ENCODE peak calls at places on chromosomes 6 and 20, in eight cellular contexts. One of them, this sample, is unnamed. For H3K36me3, the result is how much of the 10 kb centered on the place peaks cover.

GRCh38 chr6:170251776-170252571 is 38.9 kb downstream of the DLL1 start:
- DNase-seq in PC-9: no peak
- DNase-seq in endothelial cell of umbilical vein: no peak
- DNase-seq in IMR-90: no peak
- DNase-seq in prostate gland: no peak
- DNase-seq in left lung: no peak
- DNase-seq in heart left ventricle: no peak
- DNase-seq in adrenal gland: no peak
- DNase-seq in this sample: no peak

GRCh38 chr20:12949429-12949980 is 59.3 kb upstream of the SPTLC3 start:
- DNase-seq in adrenal gland: no peak
- DNase-seq in left lung: no peak
- DNase-seq in PC-9: no peak
- DNase-seq in prostate gland: no peak
- DNase-seq in heart left ventricle: no peak
- DNase-seq in endothelial cell of umbilical vein: no peak
- DNase-seq in IMR-90: peak
- DNase-seq in this sample: no peak

GRCh38 chr6:165768961-165769360 is 105.9 kb upstream of the PDE10A start:
- DNase-seq in left lung: no peak
- DNase-seq in heart left ventricle: no peak
- DNase-seq in PC-9: no peak
- DNase-seq in endothelial cell of umbilical vein: no peak
- DNase-seq in prostate gland: no peak
- DNase-seq in IMR-90: no peak
- DNase-seq in adrenal gland: no peak
- DNase-seq in this sample: no peak

GRCh38 chr20:62576815-62577214 is 65.5 kb upstream of the SLCO4A1 start:
- DNase-seq in heart left ventricle: no peak
- DNase-seq in IMR-90: peak
- DNase-seq in endothelial cell of umbilical vein: peak
- DNase-seq in prostate gland: no peak
- DNase-seq in left lung: no peak
- DNase-seq in PC-9: no peak
- DNase-seq in adrenal gland: peak
- DNase-seq in this sample: no peak

GRCh38 chr6:20604159-20604558 is 69.9 kb downstream of the CDKAL1 start:
- DNase-seq in left lung: no peak
- DNase-seq in IMR-90: no peak
- DNase-seq in prostate gland: no peak
- DNase-seq in adrenal gland: no peak
- DNase-seq in heart left ventricle: no peak
- DNase-seq in PC-9: no peak
- DNase-seq in endothelial cell of umbilical vein: no peak
- DNase-seq in this sample: no peak

GRCh38 chr6:169571123-169571962 is 130.5 kb downstream of the WDR27 start:
- DNase-seq in IMR-90: peak
- DNase-seq in heart left ventricle: no peak
- DNase-seq in left lung: no peak
- DNase-seq in PC-9: peak
- DNase-seq in endothelial cell of umbilical vein: peak
- DNase-seq in prostate gland: no peak
- DNase-seq in adrenal gland: no peak
- DNase-seq in this sample: no peak

GRCh38 chr20:38040276-38040675 is 6.7 kb downstream of the RPRD1B start:
- DNase-seq in endothelial cell of umbilical vein: no peak
- DNase-seq in IMR-90: no peak
- DNase-seq in heart left ventricle: no peak
- DNase-seq in PC-9: no peak
- DNase-seq in left lung: no peak
- DNase-seq in prostate gland: no peak
- DNase-seq in adrenal gland: no peak
- DNase-seq in this sample: no peak

GRCh38 chr20:55684578-55684977 is 320.7 kb downstream of the CBLN4 start:
- DNase-seq in adrenal gland: peak
- DNase-seq in endothelial cell of umbilical vein: no peak
- DNase-seq in prostate gland: no peak
- DNase-seq in PC-9: no peak
- DNase-seq in IMR-90: no peak
- DNase-seq in left lung: no peak
- DNase-seq in heart left ventricle: no peak
- DNase-seq in this sample: no peak

GRCh38 chr6:34894693-34895092 is 5.6 kb downstream of the ANKS1A start:
- DNase-seq in prostate gland: no peak
- DNase-seq in heart left ventricle: no peak
- DNase-seq in adrenal gland: no peak
- DNase-seq in IMR-90: no peak
- DNase-seq in endothelial cell of umbilical vein: no peak
- DNase-seq in PC-9: no peak
- DNase-seq in left lung: no peak
- DNase-seq in this sample: no peak

GRCh38 chr20:64021124-64021975 is 14.6 kb upstream of the C20orf204 start:
- DNase-seq in endothelial cell of umbilical vein: no peak
- DNase-seq in adrenal gland: no peak
- DNase-seq in IMR-90: no peak
- DNase-seq in prostate gland: no peak
- DNase-seq in left lung: no peak
- DNase-seq in heart left ventricle: no peak
- DNase-seq in PC-9: no peak
- DNase-seq in this sample: no peak

GRCh38 chr20:25216199-25216945 is 20.9 kb downstream of the ENTPD6 start:
- DNase-seq in PC-9: no peak
- DNase-seq in endothelial cell of umbilical vein: no peak
- DNase-seq in prostate gland: no peak
- DNase-seq in IMR-90: no peak
- DNase-seq in adrenal gland: no peak
- DNase-seq in left lung: no peak
- DNase-seq in heart left ventricle: no peak
- DNase-seq in this sample: no peak

GRCh38 chr6:153526479-153526878 is 395.4 kb upstream of the RGS17 start:
- DNase-seq in IMR-90: no peak
- DNase-seq in PC-9: no peak
- DNase-seq in heart left ventricle: no peak
- DNase-seq in left lung: no peak
- DNase-seq in adrenal gland: no peak
- DNase-seq in prostate gland: no peak
- DNase-seq in endothelial cell of umbilical vein: no peak
- DNase-seq in this sample: no peak

GRCh38 chr20:59435496-59435895 is 135.1 kb downstream of the EDN3 start:
- DNase-seq in IMR-90: no peak
- DNase-seq in prostate gland: no peak
- DNase-seq in left lung: no peak
- DNase-seq in endothelial cell of umbilical vein: no peak
- DNase-seq in heart left ventricle: no peak
- DNase-seq in adrenal gland: no peak
- DNase-seq in PC-9: no peak
- DNase-seq in this sample: no peak

GRCh38 chr20:49715466-49715865 is 1.8 kb upstream of the B4GALT5 start:
- DNase-seq in heart left ventricle: no peak
- DNase-seq in prostate gland: no peak
- DNase-seq in PC-9: no peak
- DNase-seq in endothelial cell of umbilical vein: no peak
- DNase-seq in adrenal gland: no peak
- DNase-seq in left lung: no peak
- DNase-seq in IMR-90: no peak
- DNase-seq in this sample: no peak

GRCh38 chr20:49712118-49712517 is 1.6 kb downstream of the B4GALT5 start:
- DNase-seq in IMR-90: no peak
- DNase-seq in adrenal gland: no peak
- DNase-seq in left lung: no peak
- DNase-seq in PC-9: no peak
- DNase-seq in prostate gland: no peak
- DNase-seq in endothelial cell of umbilical vein: no peak
- DNase-seq in heart left ventricle: no peak
- DNase-seq in this sample: no peak

GRCh38 chr20:49712918-49713778 is 530 bp downstream of the B4GALT5 start:
- DNase-seq in prostate gland: peak
- DNase-seq in adrenal gland: peak
- DNase-seq in left lung: peak
- DNase-seq in IMR-90: peak
- DNase-seq in endothelial cell of umbilical vein: peak
- DNase-seq in heart left ventricle: peak
- DNase-seq in PC-9: no peak
- DNase-seq in this sample: peak

GRCh38 chr20:49713779-49714712 is at the start of gene B4GALT5:
- DNase-seq in PC-9: peak
- DNase-seq in heart left ventricle: peak
- DNase-seq in IMR-90: peak
- DNase-seq in left lung: peak
- DNase-seq in adrenal gland: peak
- DNase-seq in prostate gland: peak
- DNase-seq in endothelial cell of umbilical vein: peak
- DNase-seq in this sample: peak

GRCh38 chr20:49711331-49711987 is 2.2 kb downstream of the B4GALT5 start:
- DNase-seq in endothelial cell of umbilical vein: no peak
- DNase-seq in left lung: no peak
- DNase-seq in prostate gland: no peak
- DNase-seq in adrenal gland: no peak
- DNase-seq in IMR-90: no peak
- DNase-seq in heart left ventricle: no peak
- DNase-seq in PC-9: no peak
- DNase-seq in this sample: no peak
- H3K27ac ChIP-seq in endothelial cell of umbilical vein: no peak
- H3K27ac ChIP-seq in left lung: peak
- H3K27ac ChIP-seq in prostate gland: peak
- H3K27ac ChIP-seq in adrenal gland: peak
- H3K27ac ChIP-seq in IMR-90: no peak
- H3K27ac ChIP-seq in heart left ventricle: peak
- H3K27ac ChIP-seq in PC-9: peak
- H3K27ac ChIP-seq in this sample: no peak

DNA sequence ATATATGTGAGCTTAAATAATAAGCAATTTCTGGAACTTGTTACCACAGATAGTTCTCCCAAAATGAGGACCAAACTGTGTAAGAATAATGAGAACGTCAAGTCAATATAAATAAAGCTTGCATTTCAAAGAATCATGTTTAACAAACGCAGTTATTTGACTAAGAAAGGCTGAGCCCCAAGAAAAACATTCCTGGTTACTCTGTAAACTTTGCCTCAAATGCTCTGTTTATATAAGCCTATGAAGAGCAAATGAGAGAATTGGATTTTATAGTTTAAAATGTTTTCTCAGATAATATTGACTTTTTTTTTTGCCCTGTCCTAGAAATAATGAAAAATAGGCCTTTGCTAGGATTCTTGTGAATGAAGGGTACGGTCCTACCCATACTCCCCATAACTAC is 81.3 kb downstream of the C6orf52 start:
- DNase-seq in adrenal gland: no peak
- DNase-seq in IMR-90: peak
- DNase-seq in endothelial cell of umbilical vein: no peak
- DNase-seq in left lung: no peak
- DNase-seq in PC-9: no peak
- DNase-seq in prostate gland: peak
- DNase-seq in heart left ventricle: no peak
- DNase-seq in this sample: no peak
- TF ChIP-seq CTCF in adrenal gland: no peak
- TF ChIP-seq CTCF in IMR-90: no peak
- TF ChIP-seq CTCF in endothelial cell of umbilical vein: no peak
- TF ChIP-seq CTCF in left lung: no peak
- TF ChIP-seq CTCF in PC-9: no peak
- TF ChIP-seq CTCF in prostate gland: no peak
- TF ChIP-seq CTCF in heart left ventricle: no peak
- TF ChIP-seq CTCF in this sample: no peak

DNA sequence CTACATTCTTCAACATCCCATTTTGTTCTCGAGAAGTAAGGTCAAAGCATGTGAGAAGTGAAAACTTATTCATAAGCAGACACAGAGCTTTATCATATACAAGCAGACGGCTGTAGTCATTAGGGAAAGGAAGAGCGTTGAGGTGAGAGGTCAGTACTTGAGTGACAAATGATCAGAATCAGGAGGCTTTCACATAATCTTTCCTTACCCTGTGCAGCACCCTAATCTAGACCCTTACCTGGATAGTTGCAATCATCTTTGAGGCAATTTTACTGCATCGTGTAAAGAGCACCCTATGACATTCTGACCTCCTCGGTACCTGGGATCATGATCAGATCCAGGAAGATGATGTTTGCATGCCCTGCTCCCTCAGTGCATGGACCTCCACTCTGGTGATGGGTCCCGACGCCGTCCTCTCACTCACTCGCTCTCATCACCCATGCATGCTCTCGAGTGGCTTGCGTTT is 62.7 kb downstream of the RNF182 start:
- DNase-seq in prostate gland: no peak
- DNase-seq in adrenal gland: no peak
- DNase-seq in left lung: no peak
- DNase-seq in PC-9: no peak
- DNase-seq in endothelial cell of umbilical vein: no peak
- DNase-seq in IMR-90: no peak
- DNase-seq in heart left ventricle: no peak
- DNase-seq in this sample: no peak
- H3K36me3 ChIP-seq in prostate gland: under half
- H3K36me3 ChIP-seq in adrenal gland: under half
- H3K36me3 ChIP-seq in left lung: under half
- H3K36me3 ChIP-seq in PC-9: under half
- H3K36me3 ChIP-seq in endothelial cell of umbilical vein: under half
- H3K36me3 ChIP-seq in IMR-90: under half
- H3K36me3 ChIP-seq in heart left ventricle: under half
- H3K36me3 ChIP-seq in this sample: under half

GRCh38 chr6:146861029-146861563 is 262.3 kb downstream of the ADGB start:
- DNase-seq in prostate gland: no peak
- DNase-seq in left lung: no peak
- DNase-seq in PC-9: no peak
- DNase-seq in heart left ventricle: no peak
- DNase-seq in endothelial cell of umbilical vein: no peak
- DNase-seq in adrenal gland: no peak
- DNase-seq in IMR-90: no peak
- DNase-seq in this sample: no peak

GRCh38 chr6:146859795-146860495 is 261.2 kb downstream of the ADGB start:
- DNase-seq in heart left ventricle: no peak
- DNase-seq in IMR-90: no peak
- DNase-seq in endothelial cell of umbilical vein: no peak
- DNase-seq in left lung: no peak
- DNase-seq in PC-9: no peak
- DNase-seq in prostate gland: no peak
- DNase-seq in adrenal gland: peak
- DNase-seq in this sample: no peak

GRCh38 chr6:146859206-146859605 is 260.4 kb downstream of the ADGB start:
- DNase-seq in PC-9: no peak
- DNase-seq in prostate gland: no peak
- DNase-seq in heart left ventricle: no peak
- DNase-seq in adrenal gland: no peak
- DNase-seq in endothelial cell of umbilical vein: no peak
- DNase-seq in IMR-90: no peak
- DNase-seq in left lung: no peak
- DNase-seq in this sample: no peak

GRCh38 chr6:146861716-146862115 is 262.9 kb downstream of the ADGB start:
- DNase-seq in left lung: no peak
- DNase-seq in endothelial cell of umbilical vein: no peak
- DNase-seq in IMR-90: no peak
- DNase-seq in heart left ventricle: no peak
- DNase-seq in adrenal gland: no peak
- DNase-seq in prostate gland: no peak
- DNase-seq in PC-9: no peak
- DNase-seq in this sample: no peak

DNA sequence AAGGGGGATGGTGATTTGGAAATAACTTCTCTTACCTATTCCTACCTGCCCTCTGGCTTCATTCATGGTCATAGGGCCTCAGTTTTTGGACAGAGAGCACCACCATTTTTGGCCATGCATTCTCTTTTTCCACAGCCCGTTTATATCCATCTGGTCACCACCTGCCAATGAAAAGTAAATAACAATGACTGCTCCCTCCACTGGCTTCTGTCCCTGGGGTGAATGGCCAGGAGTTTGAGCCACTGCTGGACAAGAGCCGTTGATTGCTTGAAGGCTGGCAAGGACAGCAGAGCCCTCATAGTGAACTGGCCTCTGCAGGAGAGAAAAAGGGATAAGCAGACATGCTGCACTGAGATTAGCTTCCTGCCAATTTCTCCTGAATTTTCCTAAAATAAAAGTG is 261.8 kb downstream of the ADGB start:
- DNase-seq in PC-9: no peak
- DNase-seq in prostate gland: no peak
- DNase-seq in IMR-90: no peak
- DNase-seq in heart left ventricle: no peak
- DNase-seq in left lung: no peak
- DNase-seq in adrenal gland: peak
- DNase-seq in endothelial cell of umbilical vein: no peak
- DNase-seq in this sample: no peak
- H3K27ac ChIP-seq in PC-9: no peak
- H3K27ac ChIP-seq in prostate gland: no peak
- H3K27ac ChIP-seq in IMR-90: no peak
- H3K27ac ChIP-seq in heart left ventricle: no peak
- H3K27ac ChIP-seq in left lung: no peak
- H3K27ac ChIP-seq in adrenal gland: no peak
- H3K27ac ChIP-seq in endothelial cell of umbilical vein: no peak
- H3K27ac ChIP-seq in this sample: no peak